ENCODE peak calls at places on chromosomes 12 and 14, in five cellular contexts. One of them, this sample, is unnamed.
A peak's percentile ranks its signal among the peaks of the same experiment; 100 is the strongest.

GRCh38 chr14:61891810-61892209 is 129.6 kb downstream of the SNAPC1 start:
- DNase-seq in naive thymus-derived CD4-positive, alpha-beta T cell: no peak
- DNase-seq in upper lobe of right lung: no peak
- DNase-seq in heart right ventricle: no peak
- DNase-seq in WERI-Rb-1: no peak
- DNase-seq in this sample: no peak

GRCh38 chr14:101033446-101034165 is 130.1 kb upstream of the RTL1 start:
- DNase-seq in naive thymus-derived CD4-positive, alpha-beta T cell: no peak
- DNase-seq in WERI-Rb-1: no peak
- DNase-seq in heart right ventricle: no peak
- DNase-seq in upper lobe of right lung: peak; percentile 45
- DNase-seq in this sample: no peak

GRCh38 chr12:49567302-49567610 is 686 bp downstream of the MCRS1 start:
- DNase-seq in heart right ventricle: no peak
- DNase-seq in upper lobe of right lung: no peak
- DNase-seq in naive thymus-derived CD4-positive, alpha-beta T cell: no peak
- DNase-seq in WERI-Rb-1: no peak
- DNase-seq in this sample: no peak

GRCh38 chr14:61080591-61081010 is 99.6 kb downstream of the SLC38A6 start:
- DNase-seq in heart right ventricle: no peak
- DNase-seq in naive thymus-derived CD4-positive, alpha-beta T cell: no peak
- DNase-seq in WERI-Rb-1: no peak
- DNase-seq in upper lobe of right lung: no peak
- DNase-seq in this sample: no peak

GRCh38 chr12:65875635-65876034 is 51.4 kb downstream of the HMGA2 start:
- DNase-seq in upper lobe of right lung: no peak
- DNase-seq in heart right ventricle: no peak
- DNase-seq in WERI-Rb-1: no peak
- DNase-seq in naive thymus-derived CD4-positive, alpha-beta T cell: no peak
- DNase-seq in this sample: no peak

GRCh38 chr12:92987362-92987761 is 58.3 kb upstream of the EEA1 start:
- DNase-seq in heart right ventricle: peak; percentile 34
- DNase-seq in upper lobe of right lung: no peak
- DNase-seq in naive thymus-derived CD4-positive, alpha-beta T cell: peak; percentile 60
- DNase-seq in WERI-Rb-1: peak; percentile 15
- DNase-seq in this sample: no peak

GRCh38 chr14:94129758-94130414 is 482 bp upstream of the IFI27L2 start:
- DNase-seq in heart right ventricle: peak; percentile 67
- DNase-seq in WERI-Rb-1: peak; percentile 48
- DNase-seq in naive thymus-derived CD4-positive, alpha-beta T cell: peak; percentile 10
- DNase-seq in upper lobe of right lung: no peak
- DNase-seq in this sample: peak; percentile 67

GRCh38 chr14:96442355-96442754 is 50.4 kb downstream of the AK7 start:
- DNase-seq in WERI-Rb-1: no peak
- DNase-seq in upper lobe of right lung: no peak
- DNase-seq in heart right ventricle: no peak
- DNase-seq in naive thymus-derived CD4-positive, alpha-beta T cell: no peak
- DNase-seq in this sample: no peak

GRCh38 chr12:116385486-116386217 is 108.2 kb upstream of the MED13L start:
- DNase-seq in naive thymus-derived CD4-positive, alpha-beta T cell: no peak
- DNase-seq in upper lobe of right lung: no peak
- DNase-seq in WERI-Rb-1: no peak
- DNase-seq in heart right ventricle: no peak
- DNase-seq in this sample: no peak

GRCh38 chr14:88981948-88982347 is 157.5 kb downstream of the TTC8 start:
- DNase-seq in heart right ventricle: no peak
- DNase-seq in upper lobe of right lung: no peak
- DNase-seq in WERI-Rb-1: no peak
- DNase-seq in naive thymus-derived CD4-positive, alpha-beta T cell: no peak
- DNase-seq in this sample: no peak

GRCh38 chr14:80996049-80996901 is 40.9 kb downstream of the TSHR start:
- DNase-seq in WERI-Rb-1: peak; percentile 53
- DNase-seq in heart right ventricle: peak; percentile 59
- DNase-seq in naive thymus-derived CD4-positive, alpha-beta T cell: peak; percentile 52
- DNase-seq in upper lobe of right lung: no peak
- DNase-seq in this sample: no peak

GRCh38 chr12:109714141-109714912 is 702 bp downstream of the FAM222A start:
- DNase-seq in upper lobe of right lung: peak; percentile 86
- DNase-seq in heart right ventricle: peak; percentile 63
- DNase-seq in WERI-Rb-1: peak; percentile 80
- DNase-seq in naive thymus-derived CD4-positive, alpha-beta T cell: peak; percentile 64
- DNase-seq in this sample: peak; percentile 87

GRCh38 chr14:95889236-95889979 is 12.8 kb downstream of the TUNAR start:
- DNase-seq in upper lobe of right lung: no peak
- DNase-seq in heart right ventricle: no peak
- DNase-seq in WERI-Rb-1: no peak
- DNase-seq in naive thymus-derived CD4-positive, alpha-beta T cell: no peak
- DNase-seq in this sample: no peak

GRCh38 chr14:93146119-93146518 is 30.4 kb upstream of the ITPK1 start:
- DNase-seq in naive thymus-derived CD4-positive, alpha-beta T cell: no peak
- DNase-seq in heart right ventricle: no peak
- DNase-seq in WERI-Rb-1: no peak
- DNase-seq in upper lobe of right lung: no peak
- DNase-seq in this sample: no peak

GRCh38 chr12:93938317-93938716 is 210.1 kb upstream of the PLXNC1 start:
- DNase-seq in heart right ventricle: no peak
- DNase-seq in WERI-Rb-1: no peak
- DNase-seq in naive thymus-derived CD4-positive, alpha-beta T cell: no peak
- DNase-seq in upper lobe of right lung: no peak
- DNase-seq in this sample: no peak

GRCh38 chr14:89719371-89720075 is 235.0 kb downstream of the EFCAB11 start:
- DNase-seq in upper lobe of right lung: no peak
- DNase-seq in WERI-Rb-1: no peak
- DNase-seq in heart right ventricle: no peak
- DNase-seq in naive thymus-derived CD4-positive, alpha-beta T cell: no peak
- DNase-seq in this sample: no peak

GRCh38 chr12:53461591-53461990 is 9.7 kb downstream of the PCBP2 start:
- DNase-seq in WERI-Rb-1: no peak
- DNase-seq in upper lobe of right lung: no peak
- DNase-seq in heart right ventricle: no peak
- DNase-seq in naive thymus-derived CD4-positive, alpha-beta T cell: no peak
- DNase-seq in this sample: no peak

GRCh38 chr12:109304485-109304884 is 4.6 kb downstream of the FOXN4 start:
- DNase-seq in upper lobe of right lung: no peak
- DNase-seq in naive thymus-derived CD4-positive, alpha-beta T cell: no peak
- DNase-seq in WERI-Rb-1: no peak
- DNase-seq in heart right ventricle: no peak
- DNase-seq in this sample: no peak

GRCh38 chr12:64672925-64673409 is 62.7 kb downstream of the RASSF3 start:
- DNase-seq in WERI-Rb-1: no peak
- DNase-seq in heart right ventricle: peak; percentile 71
- DNase-seq in naive thymus-derived CD4-positive, alpha-beta T cell: peak; percentile 52
- DNase-seq in upper lobe of right lung: no peak
- DNase-seq in this sample: peak; percentile 73

GRCh38 chr12:57613427-57614109 is 2.3 kb downstream of the ARHGEF25 start:
- DNase-seq in upper lobe of right lung: no peak
- DNase-seq in WERI-Rb-1: no peak
- DNase-seq in naive thymus-derived CD4-positive, alpha-beta T cell: no peak
- DNase-seq in heart right ventricle: no peak
- DNase-seq in this sample: no peak

GRCh38 chr12:56414401-56414800 is 34.8 kb downstream of the TIMELESS start:
- DNase-seq in naive thymus-derived CD4-positive, alpha-beta T cell: no peak
- DNase-seq in upper lobe of right lung: no peak
- DNase-seq in WERI-Rb-1: no peak
- DNase-seq in heart right ventricle: no peak
- DNase-seq in this sample: no peak

GRCh38 chr14:89417469-89418225 is 614 bp upstream of the FOXN3 start:
- DNase-seq in WERI-Rb-1: peak; percentile 53
- DNase-seq in upper lobe of right lung: peak; percentile 86
- DNase-seq in naive thymus-derived CD4-positive, alpha-beta T cell: peak; percentile 54
- DNase-seq in heart right ventricle: peak; percentile 61
- DNase-seq in this sample: peak; percentile 83

GRCh38 chr12:90090929-90091651 is 382.5 kb upstream of the ATP2B1 start:
- DNase-seq in upper lobe of right lung: no peak
- DNase-seq in naive thymus-derived CD4-positive, alpha-beta T cell: no peak
- DNase-seq in WERI-Rb-1: peak; percentile 68
- DNase-seq in heart right ventricle: no peak
- DNase-seq in this sample: no peak

GRCh38 chr14:78448483-78449094 is 278.4 kb downstream of the NRXN3 start:
- DNase-seq in WERI-Rb-1: peak; percentile 65
- DNase-seq in upper lobe of right lung: no peak
- DNase-seq in naive thymus-derived CD4-positive, alpha-beta T cell: no peak
- DNase-seq in heart right ventricle: peak; percentile 36
- DNase-seq in this sample: peak; percentile 46

GRCh38 chr12:86230516-86231146 is 25.6 kb downstream of the MGAT4C start:
- DNase-seq in upper lobe of right lung: no peak
- DNase-seq in naive thymus-derived CD4-positive, alpha-beta T cell: no peak
- DNase-seq in WERI-Rb-1: no peak
- DNase-seq in heart right ventricle: no peak
- DNase-seq in this sample: no peak

GRCh38 chr12:46523863-46524770 is 151.5 kb upstream of the SLC38A2 start:
- DNase-seq in heart right ventricle: no peak
- DNase-seq in WERI-Rb-1: no peak
- DNase-seq in naive thymus-derived CD4-positive, alpha-beta T cell: peak; percentile 71
- DNase-seq in upper lobe of right lung: no peak
- DNase-seq in this sample: no peak

GRCh38 chr12:29743801-29744200 is 39.9 kb downstream of the TMTC1 start:
- DNase-seq in WERI-Rb-1: peak; percentile 55
- DNase-seq in upper lobe of right lung: no peak
- DNase-seq in heart right ventricle: no peak
- DNase-seq in naive thymus-derived CD4-positive, alpha-beta T cell: no peak
- DNase-seq in this sample: no peak

GRCh38 chr12:11649413-11650278 is at the start of gene ETV6:
- DNase-seq in WERI-Rb-1: peak; percentile 63
- DNase-seq in upper lobe of right lung: peak; percentile 86
- DNase-seq in naive thymus-derived CD4-positive, alpha-beta T cell: peak; percentile 76
- DNase-seq in heart right ventricle: peak; percentile 82
- DNase-seq in this sample: peak; percentile 72

GRCh38 chr12:106648736-106649135 is 65.9 kb downstream of the RFX4 start:
- DNase-seq in upper lobe of right lung: no peak
- DNase-seq in naive thymus-derived CD4-positive, alpha-beta T cell: no peak
- DNase-seq in WERI-Rb-1: no peak
- DNase-seq in heart right ventricle: no peak
- DNase-seq in this sample: no peak

GRCh38 chr14:61588419-61588901 is 106.9 kb upstream of the HIF1A start:
- DNase-seq in naive thymus-derived CD4-positive, alpha-beta T cell: no peak
- DNase-seq in heart right ventricle: no peak
- DNase-seq in upper lobe of right lung: no peak
- DNase-seq in WERI-Rb-1: no peak
- DNase-seq in this sample: no peak

GRCh38 chr14:76908834-76909233 is 82.6 kb downstream of the LRRC74A start:
- DNase-seq in heart right ventricle: no peak
- DNase-seq in upper lobe of right lung: no peak
- DNase-seq in WERI-Rb-1: no peak
- DNase-seq in naive thymus-derived CD4-positive, alpha-beta T cell: peak; percentile 67
- DNase-seq in this sample: no peak

GRCh38 chr12:40819427-40820108 is 127.3 kb downstream of the CNTN1 start:
- DNase-seq in WERI-Rb-1: peak; percentile 98
- DNase-seq in naive thymus-derived CD4-positive, alpha-beta T cell: no peak
- DNase-seq in upper lobe of right lung: no peak
- DNase-seq in heart right ventricle: no peak
- DNase-seq in this sample: peak; percentile 47

GRCh38 chr12:90621927-90622326 is 333.0 kb downstream of the CCER1 start:
- DNase-seq in WERI-Rb-1: no peak
- DNase-seq in heart right ventricle: no peak
- DNase-seq in naive thymus-derived CD4-positive, alpha-beta T cell: no peak
- DNase-seq in upper lobe of right lung: no peak
- DNase-seq in this sample: no peak

GRCh38 chr14:99910337-99911268 is 117.4 kb downstream of the EML1 start:
- DNase-seq in WERI-Rb-1: no peak
- DNase-seq in naive thymus-derived CD4-positive, alpha-beta T cell: no peak
- DNase-seq in upper lobe of right lung: no peak
- DNase-seq in heart right ventricle: no peak
- DNase-seq in this sample: no peak

GRCh38 chr12:132950844-132951535 is 5.1 kb downstream of the ZNF605 start:
- DNase-seq in heart right ventricle: no peak
- DNase-seq in naive thymus-derived CD4-positive, alpha-beta T cell: no peak
- DNase-seq in WERI-Rb-1: no peak
- DNase-seq in upper lobe of right lung: no peak
- DNase-seq in this sample: no peak
- H3K9me3 ChIP-seq in heart right ventricle: peaks cover 51% of the 10 kb centered on the region
- H3K9me3 ChIP-seq in naive thymus-derived CD4-positive, alpha-beta T cell: no peaks in the 10 kb centered on the region
- H3K9me3 ChIP-seq in WERI-Rb-1: peaks cover 37% of the 10 kb centered on the region
- H3K9me3 ChIP-seq in upper lobe of right lung: peaks cover 33% of the 10 kb centered on the region
- H3K9me3 ChIP-seq in this sample: peaks cover 15% of the 10 kb centered on the region

DNA sequence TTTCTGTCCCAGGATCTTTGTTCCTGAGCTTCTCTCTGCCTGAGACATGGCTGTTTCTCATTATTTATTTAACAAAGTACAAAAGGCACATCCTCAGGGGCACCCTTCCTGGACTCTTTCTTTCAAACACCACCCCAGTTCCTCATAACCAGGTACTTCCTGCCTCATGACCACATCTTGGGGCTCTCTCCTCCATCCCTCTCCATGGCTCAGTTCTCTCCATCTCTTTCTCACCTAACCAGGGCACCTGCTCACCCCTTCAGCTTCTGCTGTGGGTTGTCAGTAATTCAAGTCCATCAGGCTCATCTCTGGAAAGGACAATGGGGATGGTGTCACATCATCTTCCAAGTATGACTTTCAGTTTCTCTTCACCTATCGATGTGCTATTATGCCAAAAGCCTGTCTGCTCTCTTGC is 670.5 kb upstream of the TBX3 start:
- DNase-seq in heart right ventricle: no peak
- DNase-seq in upper lobe of right lung: no peak
- DNase-seq in naive thymus-derived CD4-positive, alpha-beta T cell: no peak
- DNase-seq in WERI-Rb-1: no peak
- DNase-seq in this sample: no peak
- H3K4me3 ChIP-seq in heart right ventricle: peak overlapping the region; percentile 31
- H3K4me3 ChIP-seq in upper lobe of right lung: peak overlapping the region; percentile 27
- H3K4me3 ChIP-seq in naive thymus-derived CD4-positive, alpha-beta T cell: no peak overlapping the region
- H3K4me3 ChIP-seq in WERI-Rb-1: no peak overlapping the region
- H3K4me3 ChIP-seq in this sample: peak overlapping the region; percentile 61

DNA sequence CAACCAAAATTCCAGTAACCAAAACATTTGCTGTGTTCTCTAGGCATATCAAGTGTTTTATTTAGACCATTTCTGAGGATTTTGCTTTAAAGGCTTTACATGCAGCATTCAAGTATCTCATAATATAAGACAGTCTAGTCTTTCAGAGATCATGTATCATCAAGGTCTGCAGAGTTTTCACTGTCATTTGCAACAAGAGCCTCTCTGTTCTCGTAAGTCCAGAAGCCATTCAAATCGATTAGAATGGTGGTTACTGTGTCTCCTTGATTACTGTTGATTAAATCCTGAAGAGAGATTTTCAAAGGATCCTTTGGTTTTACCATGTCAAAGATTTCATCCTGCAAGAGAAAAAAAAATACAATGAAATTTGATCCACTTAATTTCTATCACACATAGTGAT is 36.3 kb downstream of the PPP2R3C start:
- DNase-seq in heart right ventricle: no peak
- DNase-seq in upper lobe of right lung: no peak
- DNase-seq in WERI-Rb-1: no peak
- DNase-seq in naive thymus-derived CD4-positive, alpha-beta T cell: no peak
- DNase-seq in this sample: no peak
- H3K9me3 ChIP-seq in heart right ventricle: no peaks in the 10 kb centered on the region
- H3K9me3 ChIP-seq in upper lobe of right lung: no peaks in the 10 kb centered on the region
- H3K9me3 ChIP-seq in WERI-Rb-1: no peaks in the 10 kb centered on the region
- H3K9me3 ChIP-seq in naive thymus-derived CD4-positive, alpha-beta T cell: no peaks in the 10 kb centered on the region
- H3K9me3 ChIP-seq in this sample: no peaks in the 10 kb centered on the region

GRCh38 chr14:24911324-24912095 is 138.4 kb downstream of the STXBP6 start:
- DNase-seq in heart right ventricle: peak; percentile 13
- DNase-seq in naive thymus-derived CD4-positive, alpha-beta T cell: no peak
- DNase-seq in upper lobe of right lung: no peak
- DNase-seq in WERI-Rb-1: no peak
- DNase-seq in this sample: no peak
- H3K4me3 ChIP-seq in heart right ventricle: peak overlapping the region; percentile 10
- H3K4me3 ChIP-seq in naive thymus-derived CD4-positive, alpha-beta T cell: no peak overlapping the region
- H3K4me3 ChIP-seq in upper lobe of right lung: no peak overlapping the region
- H3K4me3 ChIP-seq in WERI-Rb-1: no peak overlapping the region
- H3K4me3 ChIP-seq in this sample: no peak overlapping the region

This sample was measured in right cardiac atrium.